ENCODE peak calls at places on chromosomes 2 and 18, in nine cellular contexts. I is upper lobe of left lung, Q is right atrium auricular region, Y is fibroblast of lung, E is cardiac fibroblast, C is spleen, S is lower leg skin, L is progenitor cell of endocrine pancreas, O is AG04449. P is an unnamed sample.

GRCh38 chr2:33268246-33268831 is 208.1 kb upstream of the RASGRP3 start:
- DNase-seq in I (no peak), Q (no peak), Y (no peak), E (no peak), C (no peak), S (no peak), L (no peak), O (no peak), P (no peak)

GRCh38 chr2:67322361-67323001 is 74.7 kb upstream of the ETAA1 start:
- DNase-seq in I (no peak), Q (no peak), Y (peak), E (peak), C (no peak), S (no peak), L (peak), O (no peak), P (peak)

GRCh38 chr2:173232956-173233744 is 121.5 kb upstream of the CDCA7 start:
- DNase-seq in I (no peak), Q (no peak), Y (peak), E (peak), C (no peak), S (no peak), L (no peak), O (no peak), P (peak)

GRCh38 chr2:159124441-159124911 is 156.0 kb downstream of the TANC1 start:
- DNase-seq in I (no peak), Q (no peak), Y (peak), E (peak), C (no peak), S (no peak), L (no peak), O (no peak), P (peak)

GRCh38 chr18:43238429-43238828 is 38.9 kb downstream of the SYT4 start:
- DNase-seq in I (no peak), Q (no peak), Y (peak), E (no peak), C (no peak), S (no peak), L (no peak), O (no peak), P (no peak)

GRCh38 chr2:22887426-22887825 is 497.6 kb upstream of the KLHL29 start:
- DNase-seq in I (no peak), Q (no peak), Y (no peak), E (no peak), C (no peak), S (no peak), L (no peak), O (no peak), P (no peak)

GRCh38 chr2:105641389-105641811 is 103.3 kb upstream of the NCK2 start:
- DNase-seq in I (peak), Q (peak), Y (no peak), E (no peak), C (no peak), S (peak), L (no peak), O (no peak), P (no peak)

GRCh38 chr2:172448544-172449267 is 21.3 kb downstream of the ITGA6 start:
- DNase-seq in I (no peak), Q (no peak), Y (no peak), E (no peak), C (no peak), S (no peak), L (no peak), O (no peak), P (no peak)

GRCh38 chr2:108635630-108636354 is 83.5 kb upstream of the RANBP2 start:
- DNase-seq in I (no peak), Q (no peak), Y (no peak), E (no peak), C (no peak), S (no peak), L (no peak), O (no peak), P (no peak)

GRCh38 chr2:170950221-170950737 is 21.2 kb downstream of the GORASP2 start:
- DNase-seq in I (no peak), Q (no peak), Y (no peak), E (no peak), C (no peak), S (no peak), L (no peak), O (no peak), P (no peak)

GRCh38 chr2:197298609-197299008 is 12.0 kb downstream of the ANKRD44 start:
- DNase-seq in I (no peak), Q (no peak), Y (no peak), E (no peak), C (no peak), S (no peak), L (no peak), O (no peak), P (no peak)

GRCh38 chr2:58734365-58734764 is 493.2 kb upstream of the FANCL start:
- DNase-seq in I (no peak), Q (no peak), Y (peak), E (peak), C (no peak), S (no peak), L (no peak), O (no peak), P (no peak)

GRCh38 chr2:118169359-118170005 is 81.2 kb downstream of the INSIG2 start:
- DNase-seq in I (peak), Q (no peak), Y (no peak), E (no peak), C (peak), S (peak), L (no peak), O (no peak), P (no peak)

GRCh38 chr18:2706903-2707302 is 51.4 kb downstream of the SMCHD1 start:
- DNase-seq in I (no peak), Q (no peak), Y (no peak), E (no peak), C (no peak), S (no peak), L (no peak), O (no peak), P (no peak)

GRCh38 chr2:129730979-129731378 is 248.5 kb upstream of the RAB6C start:
- DNase-seq in I (no peak), Q (no peak), Y (no peak), E (no peak), C (no peak), S (no peak), L (no peak), O (no peak), P (no peak)

GRCh38 chr2:24840164-24840869 is 47.1 kb downstream of the CENPO start:
- DNase-seq in I (no peak), Q (no peak), Y (no peak), E (no peak), C (peak), S (no peak), L (no peak), O (no peak), P (no peak)

GRCh38 chr2:238158807-238159539 is at the start of gene ERFE:
- DNase-seq in I (peak), Q (no peak), Y (peak), E (peak), C (peak), S (no peak), L (peak), O (no peak), P (no peak)

GRCh38 chr18:6482198-6482977 is 67.7 kb upstream of the L3MBTL4 start:
- DNase-seq in I (peak), Q (peak), Y (peak), E (peak), C (peak), S (peak), L (peak), O (no peak), P (no peak)

GRCh38 chr18:22977847-22978701 is 44.9 kb downstream of the RBBP8 start:
- DNase-seq in I (no peak), Q (no peak), Y (peak), E (peak), C (no peak), S (no peak), L (no peak), O (peak), P (peak)

GRCh38 chr2:191631754-191632153 is 46.2 kb upstream of the NABP1 start:
- DNase-seq in I (no peak), Q (no peak), Y (peak), E (peak), C (no peak), S (no peak), L (no peak), O (no peak), P (peak)

GRCh38 chr2:58569460-58570185 is 328.5 kb upstream of the FANCL start:
- DNase-seq in I (no peak), Q (no peak), Y (peak), E (no peak), C (no peak), S (no peak), L (no peak), O (no peak), P (no peak)

DNA sequence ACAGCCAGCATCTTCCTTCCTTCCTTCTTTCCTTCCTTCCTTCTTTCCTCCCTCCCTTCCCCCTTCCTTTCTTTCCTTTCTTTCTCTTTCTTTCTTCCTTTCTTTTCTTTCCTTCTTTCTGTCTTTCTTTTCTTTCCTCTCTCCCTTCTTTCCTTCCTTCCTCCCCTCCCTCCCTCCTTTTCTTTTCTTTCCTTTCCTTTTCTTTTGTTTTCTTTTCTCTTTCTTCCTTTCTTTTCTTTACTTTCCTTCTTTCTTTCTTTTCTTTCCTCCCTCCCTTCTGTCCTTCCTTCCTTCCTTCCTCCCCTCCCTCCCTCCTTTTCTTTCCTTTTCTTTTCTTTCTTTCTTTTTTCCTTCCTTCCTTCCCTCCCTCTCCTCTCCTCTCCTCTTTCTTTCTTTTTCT is 296.0 kb upstream of the LRRTM4 start:
- DNase-seq in I (no peak), Q (no peak), Y (no peak), E (no peak), C (no peak), S (no peak), L (no peak), O (no peak), P (no peak)
- TF ChIP-seq CTCF in I (no peak), Q (no peak), Y (no peak), E (no peak), C (no peak), S (no peak), L (no peak), O (no peak), P (no peak)

GRCh38 chr2:21118302-21118920 is 5.4 kb upstream of the TDRD15 start:
- DNase-seq in I (no peak), Q (no peak), Y (peak), E (peak), C (no peak), S (no peak), L (no peak), O (no peak), P (peak)
- TF ChIP-seq CTCF in I (no peak), Q (peak), Y (peak), E (peak), C (peak), S (no peak), L (peak), O (peak), P (peak)

GRCh38 chr18:47425365-47425764 is 173.9 kb upstream of the SKOR2 start:
- DNase-seq in I (no peak), Q (no peak), Y (no peak), E (no peak), C (no peak), S (no peak), L (no peak), O (no peak), P (no peak)

GRCh38 chr18:47418746-47419145 is 167.3 kb upstream of the SKOR2 start:
- DNase-seq in I (no peak), Q (no peak), Y (peak), E (peak), C (no peak), S (peak), L (no peak), O (peak), P (peak)

GRCh38 chr18:47420130-47420529 is 168.7 kb upstream of the SKOR2 start:
- DNase-seq in I (no peak), Q (no peak), Y (no peak), E (no peak), C (no peak), S (no peak), L (no peak), O (no peak), P (no peak)

GRCh38 chr18:47417807-47418206 is 166.3 kb upstream of the SKOR2 start:
- DNase-seq in I (no peak), Q (no peak), Y (peak), E (peak), C (no peak), S (no peak), L (no peak), O (no peak), P (peak)

DNA sequence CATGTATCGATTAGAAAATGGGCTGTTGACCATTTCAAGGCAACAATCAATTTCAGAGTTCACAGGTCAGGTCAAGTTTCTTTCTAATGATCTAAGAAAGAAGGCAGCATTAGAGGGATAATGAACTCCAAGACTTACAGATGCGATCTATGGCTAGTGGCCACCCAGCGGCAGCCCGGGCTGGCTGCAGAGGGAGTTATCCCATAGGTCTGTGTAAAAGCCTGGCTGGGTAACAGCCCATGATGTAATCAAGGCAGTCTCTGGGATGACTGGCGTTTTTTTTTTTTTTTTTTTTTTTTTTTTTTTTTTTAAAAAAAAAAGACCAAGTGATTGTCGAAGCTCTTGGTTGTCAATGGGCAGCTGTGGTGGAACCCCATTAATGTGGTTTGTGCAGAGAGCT is 171.1 kb upstream of the SKOR2 start:
- DNase-seq in I (peak), Q (no peak), Y (no peak), E (peak), C (no peak), S (no peak), L (no peak), O (no peak), P (no peak)
- TF ChIP-seq CTCF in I (no peak), Q (no peak), Y (no peak), E (no peak), C (no peak), S (no peak), L (peak), O (no peak), P (no peak)

GRCh38 chr2:27441226-27441926 is 805 bp upstream of the KRTCAP3 start:
- DNase-seq in I (no peak), Q (no peak), Y (no peak), E (no peak), C (no peak), S (no peak), L (no peak), O (no peak), P (no peak)

GRCh38 chr2:27441958-27442281 is 261 bp upstream of the KRTCAP3 start:
- DNase-seq in I (no peak), Q (no peak), Y (no peak), E (no peak), C (no peak), S (no peak), L (no peak), O (no peak), P (no peak)

GRCh38 chr2:27442981-27443323 is 771 bp downstream of the KRTCAP3 start:
- DNase-seq in I (peak), Q (no peak), Y (no peak), E (no peak), C (no peak), S (no peak), L (no peak), O (no peak), P (no peak)

GRCh38 chr2:27445155-27445554 is 3.0 kb downstream of the KRTCAP3 start:
- DNase-seq in I (no peak), Q (no peak), Y (no peak), E (no peak), C (no peak), S (no peak), L (no peak), O (no peak), P (no peak)

GRCh38 chr2:27442282-27442980 is at the start of gene KRTCAP3:
- DNase-seq in I (peak), Q (no peak), Y (no peak), E (no peak), C (peak), S (no peak), L (peak), O (no peak), P (no peak)
- TF ChIP-seq CTCF in I (no peak), Q (no peak), Y (no peak), E (no peak), C (no peak), S (no peak), L (peak), O (no peak), P (peak)

P was measured in HFFc6.